ENCODE peak calls at places on chromosomes 2 and 18, in nine cellular contexts. H, C, X, O, N, E, U, S and T are unnamed samples.

GRCh38 chr2:111522231-111522768 is 361.7 kb downstream of the ANAPC1 start:
- DNase-seq in H (peak), C (peak), X (peak), O (no peak), N (no peak), E (no peak), U (no peak), S (no peak), T (peak)

GRCh38 chr2:37324786-37325624 is at the start of gene PRKD3:
- DNase-seq in H (peak), C (peak), X (peak), O (peak), N (no peak), E (peak), U (peak), S (peak), T (peak)

GRCh38 chr2:212984129-212984528 is 167.3 kb downstream of the IKZF2 start:
- DNase-seq in H (no peak), C (no peak), X (peak), O (no peak), N (no peak), E (no peak), U (no peak), S (no peak), T (no peak)

GRCh38 chr2:5125017-5125730 is 567.0 kb upstream of the SOX11 start:
- DNase-seq in H (no peak), C (no peak), X (no peak), O (no peak), N (peak), E (no peak), U (no peak), S (no peak), T (no peak)

GRCh38 chr2:3633089-3633981 is 24.7 kb upstream of the ALLC start:
- DNase-seq in H (no peak), C (peak), X (peak), O (no peak), N (no peak), E (no peak), U (peak), S (no peak), T (peak)

GRCh38 chr2:168118733-168119518 is 128.5 kb downstream of the STK39 start:
- DNase-seq in H (peak), C (peak), X (peak), O (no peak), N (peak), E (no peak), U (no peak), S (no peak), T (peak)

GRCh38 chr2:46332686-46333281 is 35.6 kb downstream of the EPAS1 start:
- DNase-seq in H (peak), C (no peak), X (no peak), O (no peak), N (no peak), E (no peak), U (no peak), S (no peak), T (no peak)

GRCh38 chr2:60334610-60335009 is 218.8 kb downstream of the BCL11A start:
- DNase-seq in H (no peak), C (no peak), X (no peak), O (no peak), N (no peak), E (no peak), U (no peak), S (no peak), T (no peak)

GRCh38 chr18:57497372-57498294 is 62.5 kb downstream of the ONECUT2 start:
- DNase-seq in H (peak), C (peak), X (no peak), O (no peak), N (no peak), E (no peak), U (no peak), S (no peak), T (peak)

GRCh38 chr18:3848316-3848715 is 398.3 kb downstream of the TGIF1 start:
- DNase-seq in H (no peak), C (peak), X (no peak), O (no peak), N (no peak), E (no peak), U (no peak), S (no peak), T (no peak)

GRCh38 chr18:32888311-32888710 is 115.5 kb upstream of the KLHL14 start:
- DNase-seq in H (no peak), C (no peak), X (no peak), O (no peak), N (no peak), E (no peak), U (no peak), S (no peak), T (no peak)

GRCh38 chr2:108271691-108272253 is 16.9 kb upstream of the SULT1C2 start:
- DNase-seq in H (no peak), C (peak), X (peak), O (no peak), N (no peak), E (no peak), U (no peak), S (no peak), T (peak)

GRCh38 chr2:152781210-152781609 is 62.8 kb downstream of the ARL6IP6 start:
- DNase-seq in H (no peak), C (no peak), X (no peak), O (no peak), N (no peak), E (no peak), U (no peak), S (no peak), T (no peak)

GRCh38 chr2:213317929-213318328 is 33.7 kb downstream of the SPAG16 start:
- DNase-seq in H (no peak), C (peak), X (peak), O (no peak), N (no peak), E (no peak), U (no peak), S (no peak), T (peak)

GRCh38 chr2:3606370-3607124 is 11.6 kb downstream of the COLEC11 start:
- DNase-seq in H (peak), C (no peak), X (no peak), O (no peak), N (no peak), E (no peak), U (no peak), S (no peak), T (no peak)

GRCh38 chr2:177625744-177626655 is 233.4 kb downstream of the AGPS start:
- DNase-seq in H (no peak), C (no peak), X (no peak), O (no peak), N (no peak), E (no peak), U (no peak), S (no peak), T (no peak)

GRCh38 chr2:82344670-82345069 is 2040.1 kb upstream of the LRRTM1 start:
- DNase-seq in H (peak), C (no peak), X (no peak), O (no peak), N (no peak), E (no peak), U (no peak), S (no peak), T (peak)

GRCh38 chr2:86393521-86394490 is 47.4 kb upstream of the KDM3A start:
- DNase-seq in H (no peak), C (peak), X (no peak), O (no peak), N (no peak), E (no peak), U (no peak), S (no peak), T (peak)

GRCh38 chr2:66721776-66722175 is 286.9 kb downstream of the MEIS1 start:
- DNase-seq in H (no peak), C (no peak), X (no peak), O (no peak), N (no peak), E (no peak), U (no peak), S (no peak), T (no peak)

GRCh38 chr2:8849322-8849721 is 11.9 kb upstream of the KIDINS220 start:
- DNase-seq in H (peak), C (peak), X (peak), O (no peak), N (no peak), E (no peak), U (no peak), S (no peak), T (peak)

GRCh38 chr2:58762176-58762781 is 521.2 kb upstream of the FANCL start:
- DNase-seq in H (peak), C (peak), X (peak), O (no peak), N (peak), E (peak), U (no peak), S (no peak), T (peak)

GRCh38 chr2:32003791-32004190 is 7.0 kb downstream of the MEMO1 start:
- DNase-seq in H (no peak), C (no peak), X (no peak), O (no peak), N (no peak), E (no peak), U (no peak), S (no peak), T (no peak)

GRCh38 chr18:33424266-33424946 is 16.1 kb downstream of the CCDC178 start:
- DNase-seq in H (no peak), C (no peak), X (no peak), O (no peak), N (no peak), E (no peak), U (no peak), S (no peak), T (no peak)

GRCh38 chr18:24276994-24277393 is 120.6 kb downstream of the OSBPL1A start:
- DNase-seq in H (no peak), C (no peak), X (no peak), O (no peak), N (no peak), E (no peak), U (no peak), S (no peak), T (no peak)

GRCh38 chr18:76265375-76266225 is 229.4 kb downstream of the ZNF516 start:
- DNase-seq in H (peak), C (peak), X (peak), O (no peak), N (no peak), E (no peak), U (no peak), S (no peak), T (peak)

GRCh38 chr2:96241901-96242611 is 23.7 kb downstream of the TMEM127 start:
- DNase-seq in H (peak), C (peak), X (peak), O (peak), N (no peak), E (peak), U (no peak), S (peak), T (peak)

GRCh38 chr2:98806266-98806697 is 75.3 kb upstream of the MGAT4A start:
- DNase-seq in H (no peak), C (peak), X (peak), O (no peak), N (no peak), E (peak), U (no peak), S (no peak), T (peak)

GRCh38 chr2:160752475-160753330 is 259.1 kb upstream of the RBMS1 start:
- DNase-seq in H (peak), C (peak), X (peak), O (no peak), N (no peak), E (no peak), U (no peak), S (no peak), T (peak)

GRCh38 chr2:239949079-239949478 is 76.1 kb downstream of the NDUFA10 start:
- DNase-seq in H (no peak), C (no peak), X (no peak), O (no peak), N (no peak), E (no peak), U (peak), S (no peak), T (no peak)

GRCh38 chr2:8934338-8934737 is 69.1 kb downstream of the MBOAT2 start:
- DNase-seq in H (no peak), C (no peak), X (no peak), O (no peak), N (no peak), E (no peak), U (no peak), S (no peak), T (no peak)

GRCh38 chr2:240232961-240233890 is 92.8 kb upstream of the OTOS start:
- DNase-seq in H (peak), C (peak), X (peak), O (peak), N (peak), E (peak), U (peak), S (peak), T (peak)